ENCODE peak calls at places on chromosomes 13 and 19, in seven cellular contexts. I, D, R, W, B, V and N are unnamed samples.
A peak's percentile ranks its signal among the peaks of the same experiment; 100 is the strongest.

GRCh38 chr19:16366433-16367268 is 42.0 kb downstream of the KLF2 start:
- DNase-seq in R (no peak), B (no peak), V (no peak), W (no peak), I (no peak), D (no peak), N (no peak)

GRCh38 chr19:690203-690602 is 5.0 kb downstream of the PRSS57 start:
- DNase-seq in B (no peak), R (no peak), I (no peak), V (no peak), W (no peak), D (no peak), N (no peak)

GRCh38 chr13:106513025-106513424 is 22.4 kb downstream of the EFNB2 start:
- DNase-seq in R (no peak), W (no peak), B (peak; percentile 72), I (no peak), V (no peak), D (no peak), N (peak; percentile 81)

GRCh38 chr19:14507704-14508246 is 10.4 kb downstream of the DNAJB1 start:
- DNase-seq in I (no peak), R (no peak), W (peak; percentile 90), D (no peak), V (no peak), B (peak; percentile 63), N (no peak)

GRCh38 chr13:110965038-110965754 is 50.3 kb upstream of the ANKRD10 start:
- DNase-seq in B (peak; percentile 43), D (no peak), R (no peak), V (no peak), I (no peak), W (peak; percentile 93), N (peak; percentile 58)

GRCh38 chr19:34712606-34713261 is 21.3 kb upstream of the ZNF181 start:
- DNase-seq in V (peak; percentile 9), I (peak; percentile 55), B (peak; percentile 93), W (peak; percentile 71), R (peak; percentile 69), D (peak; percentile 86), N (peak; percentile 77)

GRCh38 chr19:33703438-33703750 is 81.6 kb downstream of the CHST8 start:
- DNase-seq in I (peak; percentile 5), W (no peak), R (no peak), B (no peak), D (no peak), V (no peak), N (no peak)

GRCh38 chr19:41877916-41878905 is 1.1 kb downstream of the CD79A start:
- DNase-seq in V (no peak), W (no peak), I (no peak), B (no peak), D (no peak), R (no peak), N (no peak)

GRCh38 chr19:42560731-42561130 is 32.5 kb upstream of the CEACAM1 start:
- DNase-seq in I (no peak), B (no peak), V (no peak), W (no peak), D (no peak), R (no peak), N (no peak)

GRCh38 chr19:1616875-1617274 is 11.6 kb upstream of the UQCR11 start:
- DNase-seq in D (no peak), B (no peak), W (no peak), I (no peak), R (no peak), V (no peak), N (no peak)

GRCh38 chr19:49019242-49019932 is 2.5 kb upstream of the LHB start:
- DNase-seq in R (peak; percentile 6), V (peak; percentile 45), D (peak; percentile 61), W (no peak), I (peak; percentile 91), B (peak; percentile 45), N (no peak)

GRCh38 chr19:29694669-29695627 is 20.1 kb downstream of the C19orf12 start:
- DNase-seq in R (no peak), W (peak; percentile 56), B (peak; percentile 76), D (peak; percentile 87), V (peak; percentile 76), I (peak; percentile 92), N (peak; percentile 57)

GRCh38 chr19:44626067-44626624 is 12.8 kb downstream of the IGSF23 start:
- DNase-seq in R (no peak), D (no peak), V (no peak), W (peak; percentile 93), B (peak; percentile 94), I (no peak), N (peak; percentile 94)

GRCh38 chr13:39040206-39040605 is 1.9 kb downstream of the NHLRC3 start:
- DNase-seq in W (no peak), R (no peak), D (no peak), V (no peak), I (no peak), B (peak; percentile 16), N (no peak)

GRCh38 chr19:46746281-46746965 is at the start of gene STRN4:
- DNase-seq in R (peak; percentile 62), V (no peak), I (peak; percentile 99), D (peak; percentile 73), W (no peak), B (no peak), N (no peak)

GRCh38 chr13:51122868-51123267 is 11.8 kb upstream of the C13orf42 start:
- DNase-seq in V (no peak), I (no peak), B (no peak), R (no peak), W (no peak), D (no peak), N (no peak)

GRCh38 chr19:1133471-1133929 is 29.7 kb downstream of the GPX4 start:
- DNase-seq in I (peak; percentile 70), V (peak; percentile 51), W (no peak), R (no peak), D (no peak), B (no peak), N (no peak)

GRCh38 chr13:46672338-46673090 is 119.5 kb downstream of the LRCH1 start:
- DNase-seq in I (no peak), V (no peak), B (no peak), W (no peak), D (no peak), R (no peak), N (no peak)

GRCh38 chr13:76398426-76398825 is 487.8 kb downstream of the KCTD12 start:
- DNase-seq in I (no peak), V (no peak), W (no peak), D (no peak), B (peak; percentile 39), R (no peak), N (peak; percentile 29)

GRCh38 chr13:99370476-99371272 is 63.5 kb upstream of the GPR183 start:
- DNase-seq in V (no peak), B (no peak), I (no peak), W (no peak), R (no peak), D (no peak), N (no peak)

GRCh38 chr19:802888-803561 is 5.8 kb downstream of the PTBP1 start:
- DNase-seq in W (no peak), V (no peak), B (no peak), R (no peak), D (no peak), I (no peak), N (no peak)

GRCh38 chr13:109483369-109483768 is 303.0 kb downstream of the IRS2 start:
- DNase-seq in W (no peak), I (no peak), V (no peak), R (no peak), B (no peak), D (no peak), N (no peak)

GRCh38 chr13:110466261-110466660 is 95.3 kb downstream of the RAB20 start:
- DNase-seq in I (no peak), W (no peak), B (no peak), V (no peak), R (peak; percentile 70), D (no peak), N (no peak)

GRCh38 chr19:38216785-38217746 is 7.0 kb downstream of the DPF1 start:
- DNase-seq in V (no peak), I (peak; percentile 65), R (no peak), W (no peak), B (no peak), D (no peak), N (no peak)

GRCh38 chr19:47702671-47703070 is 10.6 kb upstream of the EHD2 start:
- DNase-seq in R (no peak), B (no peak), I (no peak), W (no peak), V (no peak), D (no peak), N (no peak)

GRCh38 chr13:42553098-42554046 is 20.6 kb upstream of the TNFSF11 start:
- DNase-seq in R (no peak), I (no peak), V (no peak), B (peak; percentile 94), D (no peak), W (peak; percentile 3), N (peak; percentile 92)

GRCh38 chr19:18396471-18397241 is 766 bp downstream of the LRRC25 start:
- DNase-seq in B (no peak), D (no peak), W (no peak), I (no peak), V (no peak), R (no peak), N (no peak)

GRCh38 chr13:79281335-79281734 is 124.7 kb downstream of the RBM26 start:
- DNase-seq in R (peak; percentile 62), V (no peak), W (no peak), B (no peak), I (no peak), D (no peak), N (no peak)

GRCh38 chr19:33818426-33818825 is 21.8 kb downstream of the KCTD15 start:
- DNase-seq in W (no peak), R (no peak), I (peak; percentile 22), D (no peak), V (no peak), B (no peak), N (no peak)

GRCh38 chr13:99527346-99527745 is 26.1 kb downstream of the TM9SF2 start:
- DNase-seq in D (no peak), W (no peak), B (no peak), V (no peak), R (no peak), I (no peak), N (no peak)

GRCh38 chr13:42367836-42368235 is 95.9 kb downstream of the AKAP11 start:
- DNase-seq in W (no peak), V (no peak), I (no peak), B (peak; percentile 38), D (no peak), R (no peak), N (no peak)

GRCh38 chr19:2476451-2477140 is 669 bp downstream of the GADD45B start:
- DNase-seq in B (peak; percentile 91), D (no peak), V (no peak), W (peak; percentile 16), I (peak; percentile 66), R (no peak), N (peak; percentile 89)

GRCh38 chr13:37295573-37295972 is 190.1 kb upstream of the CSNK1A1L start:
- DNase-seq in R (no peak), I (no peak), W (no peak), V (no peak), B (no peak), D (no peak), N (no peak)

GRCh38 chr13:40504641-40505040 is 161.8 kb downstream of the FOXO1 start:
- DNase-seq in V (no peak), R (no peak), I (no peak), W (no peak), D (no peak), B (no peak), N (no peak)

GRCh38 chr19:58129284-58129683 is 21.3 kb downstream of the ZNF329 start:
- DNase-seq in R (no peak), W (no peak), I (no peak), V (no peak), D (no peak), B (no peak), N (no peak)

GRCh38 chr13:102039264-102039663 is 362.6 kb downstream of the FGF14 start:
- DNase-seq in B (no peak), I (peak; percentile 15), R (no peak), D (no peak), W (no peak), V (no peak), N (no peak)